ENCODE peak calls at places on chromosomes 16 and 17, in eight cellular contexts. G is lower lobe of right lung; F is EL; R is T-cell; K is stimulated activated CD8-positive, alpha-beta memory T cell treated with anti-CD3 and anti-CD28 coated beads, Interleukin-4, amount 100 ng/mL, for 1 hour; S is lung; P is stimulated activated CD4-positive, alpha-beta T cell treated with anti-CD3 and anti-CD28 coated beads, Interleukin-2, amount 100 ng/mL, for 24 hours; B is activated CD4-positive, alpha-beta T cell treated with anti-CD3 and anti-CD28 coated beads for 48 hours. X is an unnamed sample.

GRCh38 chr16:11255737-11256656 is at the start of gene SOCS1:
- DNase-seq in G (peak), F (peak), R (peak), K (peak), S (peak), P (peak), B (peak), X (no peak)

GRCh38 chr16:67719048-67719777 is at the start of gene GFOD2:
- DNase-seq in G (peak), F (peak), R (peak), K (peak), S (peak), P (peak), B (peak), X (peak)

GRCh38 chr16:46629331-46629843 is 8.2 kb upstream of the SHCBP1 start:
- DNase-seq in G (no peak), F (peak), R (no peak), K (no peak), S (no peak), P (no peak), B (no peak), X (no peak)

GRCh38 chr17:43312011-43312410 is 78.2 kb upstream of the RNU2-1 start:
- DNase-seq in G (no peak), F (no peak), R (no peak), K (no peak), S (no peak), P (no peak), B (no peak), X (no peak)

GRCh38 chr16:50238868-50239301 is 27.5 kb upstream of the ADCY7 start:
- DNase-seq in G (no peak), F (no peak), R (no peak), K (no peak), S (peak), P (no peak), B (no peak), X (no peak)

GRCh38 chr17:521168-521525 is 168.5 kb upstream of the RPH3AL start:
- DNase-seq in G (no peak), F (no peak), R (no peak), K (no peak), S (no peak), P (no peak), B (no peak), X (no peak)

GRCh38 chr17:51819341-51819740 is 339.2 kb downstream of the CA10 start:
- DNase-seq in G (no peak), F (no peak), R (no peak), K (no peak), S (no peak), P (no peak), B (no peak), X (no peak)

GRCh38 chr16:622920-623280 is 7.9 kb upstream of the WFIKKN1 start:
- DNase-seq in G (no peak), F (no peak), R (no peak), K (no peak), S (no peak), P (no peak), B (no peak), X (no peak)

GRCh38 chr17:13770702-13771101 is 169.0 kb upstream of the HS3ST3A1 start:
- DNase-seq in G (no peak), F (no peak), R (no peak), K (no peak), S (no peak), P (no peak), B (no peak), X (no peak)

GRCh38 chr17:77656054-77656453 is 302.4 kb upstream of the TNRC6C start:
- DNase-seq in G (no peak), F (no peak), R (no peak), K (no peak), S (no peak), P (no peak), B (no peak), X (no peak)

GRCh38 chr17:3043737-3044365 is 19.6 kb downstream of the OR1D5 start:
- DNase-seq in G (no peak), F (no peak), R (no peak), K (no peak), S (no peak), P (no peak), B (peak), X (peak)

GRCh38 chr17:37774508-37774907 is 29.6 kb upstream of the HNF1B start:
- DNase-seq in G (no peak), F (no peak), R (no peak), K (no peak), S (no peak), P (peak), B (peak), X (no peak)

GRCh38 chr17:41377546-41377945 is 4.6 kb downstream of the KRT34 start:
- DNase-seq in G (no peak), F (peak), R (no peak), K (no peak), S (no peak), P (no peak), B (no peak), X (no peak)

GRCh38 chr17:28330671-28331070 is 4.6 kb downstream of the IFT20 start:
- DNase-seq in G (no peak), F (no peak), R (no peak), K (no peak), S (no peak), P (no peak), B (no peak), X (no peak)

GRCh38 chr17:80738406-80738805 is 193.8 kb downstream of the RPTOR start:
- DNase-seq in G (no peak), F (no peak), R (no peak), K (no peak), S (no peak), P (no peak), B (no peak), X (no peak)